ENCODE peak calls at places on chromosome 19, in seven cellular contexts. C, P, J, B, V, E and K are unnamed samples.

GRCh38 chr19:8722032-8722431 is 598 bp downstream of the OR2Z1 start:
- DNase-seq in C (no peak), P (no peak), J (no peak), B (no peak), V (no peak), E (no peak), K (no peak)

GRCh38 chr19:18423258-18424020 is 4.2 kb downstream of the SSBP4 start:
- DNase-seq in C (no peak), P (no peak), J (no peak), B (no peak), V (no peak), E (peak), K (peak)

GRCh38 chr19:5338661-5339469 is 1.7 kb downstream of the PTPRS start:
- DNase-seq in C (no peak), P (no peak), J (no peak), B (no peak), V (no peak), E (no peak), K (peak)

GRCh38 chr19:50301607-50301971 is 27.6 kb downstream of the KCNC3 start:
- DNase-seq in C (no peak), P (no peak), J (no peak), B (no peak), V (no peak), E (no peak), K (no peak)

GRCh38 chr19:50817941-50818858 is 5.4 kb downstream of the KLK1 start:
- DNase-seq in C (peak), P (peak), J (peak), B (peak), V (no peak), E (peak), K (peak)

GRCh38 chr19:5881543-5882299 is 11.4 kb upstream of the FUT5 start:
- DNase-seq in C (no peak), P (no peak), J (no peak), B (no peak), V (no peak), E (no peak), K (peak)

GRCh38 chr19:778910-779653 is 18.2 kb upstream of the PTBP1 start:
- DNase-seq in C (no peak), P (peak), J (no peak), B (no peak), V (no peak), E (no peak), K (peak)

GRCh38 chr19:16041571-16042386 is 34.5 kb upstream of the TPM4 start:
- DNase-seq in C (peak), P (peak), J (peak), B (peak), V (no peak), E (peak), K (peak)

GRCh38 chr19:16216744-16217670 is 19.3 kb downstream of the AP1M1 start:
- DNase-seq in C (no peak), P (no peak), J (no peak), B (no peak), V (no peak), E (no peak), K (no peak)

GRCh38 chr19:33125929-33126388 is 6.0 kb upstream of the WDR88 start:
- DNase-seq in C (peak), P (peak), J (peak), B (peak), V (no peak), E (peak), K (peak)